ENCODE peak calls at places on chromosomes 1 and 21, in eight cellular contexts. O, F, M, Z, K, P, B and L are unnamed samples.

GRCh38 chr21:44874240-44874496 is 678 bp upstream of the PTTG1IP start:
- DNase-seq in O (no peak), F (no peak), M (no peak), Z (no peak), K (no peak), P (no peak), B (no peak), L (no peak)

GRCh38 chr1:27489973-27490741 is at the start of gene WASF2:
- DNase-seq in O (peak), F (peak), M (peak), Z (peak), K (peak), P (peak), B (peak), L (peak)

GRCh38 chr1:43007377-43008105 is 48.9 kb upstream of the SLC2A1 start:
- DNase-seq in O (no peak), F (no peak), M (no peak), Z (no peak), K (no peak), P (no peak), B (no peak), L (no peak)

GRCh38 chr1:234716907-234717375 is 107.0 kb upstream of the IRF2BP2 start:
- DNase-seq in O (no peak), F (no peak), M (no peak), Z (no peak), K (no peak), P (no peak), B (no peak), L (no peak)

GRCh38 chr1:229403573-229403972 is 30.3 kb downstream of the ACTA1 start:
- DNase-seq in O (no peak), F (no peak), M (no peak), Z (no peak), K (no peak), P (no peak), B (no peak), L (no peak)

GRCh38 chr1:83705091-83705490 is 293.8 kb downstream of the TTLL7 start:
- DNase-seq in O (no peak), F (no peak), M (no peak), Z (no peak), K (no peak), P (no peak), B (no peak), L (no peak)

GRCh38 chr1:220696863-220697231 is 6.7 kb downstream of the C1orf115 start:
- DNase-seq in O (no peak), F (no peak), M (no peak), Z (no peak), K (no peak), P (no peak), B (peak), L (no peak)

GRCh38 chr1:204909109-204909508 is 38.4 kb downstream of the NFASC start:
- DNase-seq in O (no peak), F (no peak), M (no peak), Z (no peak), K (no peak), P (no peak), B (no peak), L (no peak)

GRCh38 chr1:171645553-171646336 is 6.7 kb downstream of the MYOC start:
- DNase-seq in O (no peak), F (no peak), M (no peak), Z (no peak), K (no peak), P (no peak), B (no peak), L (no peak)

GRCh38 chr1:164855930-164856329 is 296.9 kb downstream of the PBX1 start:
- DNase-seq in O (no peak), F (no peak), M (no peak), Z (no peak), K (no peak), P (no peak), B (no peak), L (no peak)

GRCh38 chr1:97778718-97779117 is 142.1 kb downstream of the DPYD start:
- DNase-seq in O (no peak), F (no peak), M (no peak), Z (no peak), K (no peak), P (no peak), B (no peak), L (no peak)

GRCh38 chr1:10629816-10630571 is 155.2 kb downstream of the PEX14 start:
- DNase-seq in O (no peak), F (no peak), M (no peak), Z (no peak), K (no peak), P (no peak), B (no peak), L (no peak)

GRCh38 chr1:34671887-34672286 is 83.0 kb upstream of the GJB5 start:
- DNase-seq in O (no peak), F (no peak), M (no peak), Z (no peak), K (no peak), P (no peak), B (no peak), L (no peak)

GRCh38 chr21:15688016-15688415 is 41.8 kb upstream of the USP25 start:
- DNase-seq in O (no peak), F (no peak), M (no peak), Z (no peak), K (no peak), P (no peak), B (peak), L (no peak)

GRCh38 chr1:2935766-2936390 is 85.4 kb upstream of the ACTRT2 start:
- DNase-seq in O (no peak), F (no peak), M (no peak), Z (no peak), K (no peak), P (no peak), B (no peak), L (no peak)

GRCh38 chr1:16081636-16082035 is 8.2 kb upstream of the FAM131C start:
- DNase-seq in O (no peak), F (no peak), M (no peak), Z (no peak), K (no peak), P (no peak), B (no peak), L (no peak)

GRCh38 chr1:11873954-11874562 is 15.3 kb upstream of the NPPB start:
- DNase-seq in O (no peak), F (no peak), M (no peak), Z (no peak), K (no peak), P (no peak), B (no peak), L (no peak)

GRCh38 chr1:236904874-236905741 is 99.1 kb downstream of the MT1HL1 start:
- DNase-seq in O (peak), F (no peak), M (peak), Z (no peak), K (peak), P (no peak), B (peak), L (peak)

GRCh38 chr1:156958247-156958714 is 37.8 kb downstream of the LRRC71 start:
- DNase-seq in O (no peak), F (no peak), M (no peak), Z (no peak), K (peak), P (no peak), B (peak), L (peak)

GRCh38 chr1:226575436-226576390 is 27.1 kb downstream of the STUM start:
- DNase-seq in O (no peak), F (no peak), M (no peak), Z (no peak), K (no peak), P (no peak), B (no peak), L (no peak)

GRCh38 chr1:41752514-41753170 is 166.1 kb downstream of the HIVEP3 start:
- DNase-seq in O (no peak), F (peak), M (no peak), Z (no peak), K (no peak), P (no peak), B (no peak), L (no peak)

GRCh38 chr1:30743584-30744059 is 14.0 kb downstream of the LAPTM5 start:
- DNase-seq in O (no peak), F (peak), M (no peak), Z (peak), K (no peak), P (no peak), B (no peak), L (no peak)

GRCh38 chr1:29974345-29974744 is 738.0 kb downstream of the PTPRU start:
- DNase-seq in O (peak), F (no peak), M (peak), Z (no peak), K (peak), P (no peak), B (peak), L (peak)

GRCh38 chr1:28147264-28148094 is 29.0 kb downstream of the PTAFR start:
- DNase-seq in O (no peak), F (no peak), M (no peak), Z (no peak), K (no peak), P (no peak), B (no peak), L (no peak)

GRCh38 chr1:84688461-84689061 is 1.7 kb downstream of the SSX2IP start:
- DNase-seq in O (no peak), F (no peak), M (no peak), Z (no peak), K (no peak), P (no peak), B (peak), L (no peak)

GRCh38 chr1:155706101-155706619 is 17.3 kb downstream of the DAP3 start:
- DNase-seq in O (no peak), F (no peak), M (no peak), Z (no peak), K (peak), P (no peak), B (peak), L (no peak)

GRCh38 chr1:205939690-205940330 is 3.4 kb downstream of the SLC26A9 start:
- DNase-seq in O (no peak), F (peak), M (peak), Z (no peak), K (no peak), P (no peak), B (no peak), L (no peak)

GRCh38 chr1:208252126-208252853 is 8.1 kb upstream of the PLXNA2 start:
- DNase-seq in O (no peak), F (no peak), M (peak), Z (no peak), K (no peak), P (no peak), B (peak), L (peak)

GRCh38 chr1:6475381-6476133 is 9.6 kb upstream of the TNFRSF25 start:
- DNase-seq in O (no peak), F (peak), M (peak), Z (peak), K (peak), P (peak), B (no peak), L (peak)

GRCh38 chr1:20234761-20235540 is 48.6 kb upstream of the PLA2G2C start:
- DNase-seq in O (no peak), F (no peak), M (no peak), Z (no peak), K (no peak), P (no peak), B (no peak), L (no peak)

GRCh38 chr1:14913475-14914155 is 239.9 kb upstream of the TMEM51 start:
- DNase-seq in O (no peak), F (no peak), M (no peak), Z (no peak), K (no peak), P (no peak), B (no peak), L (no peak)

GRCh38 chr21:43848771-43849170 is 16.3 kb upstream of the AGPAT3 start:
- DNase-seq in O (no peak), F (no peak), M (no peak), Z (no peak), K (no peak), P (no peak), B (no peak), L (no peak)

GRCh38 chr1:192580351-192580962 is 4.9 kb downstream of the RGS1 start:
- DNase-seq in O (no peak), F (no peak), M (no peak), Z (peak), K (no peak), P (no peak), B (peak), L (peak)

GRCh38 chr1:164602480-164603093 is 43.6 kb downstream of the PBX1 start:
- DNase-seq in O (no peak), F (no peak), M (no peak), Z (no peak), K (no peak), P (no peak), B (peak), L (peak)

GRCh38 chr1:86461482-86461881 is 7.2 kb upstream of the CLCA1 start:
- DNase-seq in O (no peak), F (no peak), M (no peak), Z (no peak), K (no peak), P (no peak), B (no peak), L (no peak)

GRCh38 chr21:33931799-33932390 is 16.3 kb upstream of the ATP5PO start:
- DNase-seq in O (no peak), F (no peak), M (no peak), Z (no peak), K (no peak), P (no peak), B (peak), L (no peak)